ENCODE peak calls at places on chromosomes 16 and 17, in eight cellular contexts. Q, R, B, H, I, U, J and C are unnamed samples.

GRCh38 chr17:38428150-38428642 is at the start of gene ARHGAP23:
- DNase-seq in Q (peak), R (peak), B (peak), H (peak), I (no peak), U (peak), J (no peak), C (no peak)

GRCh38 chr17:17044846-17045561 is 2.7 kb downstream of the MPRIP start:
- DNase-seq in Q (no peak), R (no peak), B (no peak), H (no peak), I (no peak), U (peak), J (no peak), C (no peak)

GRCh38 chr16:21283521-21284289 is 5.6 kb upstream of the CRYM start:
- DNase-seq in Q (no peak), R (peak), B (no peak), H (peak), I (no peak), U (peak), J (peak), C (no peak)

GRCh38 chr17:55478971-55479370 is 32.3 kb downstream of the SMIM36 start:
- DNase-seq in Q (no peak), R (no peak), B (no peak), H (no peak), I (no peak), U (no peak), J (no peak), C (no peak)

GRCh38 chr17:64110436-64111152 is 19.4 kb downstream of the ERN1 start:
- DNase-seq in Q (no peak), R (no peak), B (no peak), H (no peak), I (no peak), U (no peak), J (no peak), C (no peak)

GRCh38 chr17:1484586-1485310 is 7.7 kb downstream of the MYO1C start:
- DNase-seq in Q (no peak), R (peak), B (peak), H (peak), I (no peak), U (no peak), J (peak), C (no peak)

GRCh38 chr17:20997711-20998570 is 44.9 kb downstream of the USP22 start:
- DNase-seq in Q (no peak), R (no peak), B (no peak), H (no peak), I (no peak), U (peak), J (no peak), C (no peak)

GRCh38 chr17:11900103-11900502 is 97.2 kb downstream of the ZNF18 start:
- DNase-seq in Q (no peak), R (no peak), B (no peak), H (no peak), I (no peak), U (no peak), J (no peak), C (no peak)

GRCh38 chr17:27456681-27457404 is 595 bp downstream of the KSR1 start:
- DNase-seq in Q (no peak), R (no peak), B (no peak), H (no peak), I (no peak), U (no peak), J (peak), C (no peak)

GRCh38 chr17:77501751-77502625 is 361.2 kb downstream of the SEC14L1 start:
- DNase-seq in Q (no peak), R (no peak), B (no peak), H (no peak), I (no peak), U (peak), J (no peak), C (no peak)

GRCh38 chr17:40457369-40457768 is 14.1 kb downstream of the IGFBP4 start:
- DNase-seq in Q (no peak), R (no peak), B (no peak), H (no peak), I (no peak), U (no peak), J (no peak), C (no peak)

GRCh38 chr17:38889745-38890409 is 20.0 kb downstream of the LASP1 start:
- DNase-seq in Q (no peak), R (no peak), B (no peak), H (no peak), I (no peak), U (no peak), J (no peak), C (no peak)

GRCh38 chr16:56869513-56870270 is 4.7 kb downstream of the SLC12A3 start:
- DNase-seq in Q (no peak), R (peak), B (no peak), H (peak), I (no peak), U (no peak), J (no peak), C (no peak)

GRCh38 chr17:33240397-33240796 is 52.7 kb downstream of the ASIC2 start:
- DNase-seq in Q (no peak), R (no peak), B (no peak), H (no peak), I (peak), U (no peak), J (no peak), C (no peak)

GRCh38 chr16:12113581-12114375 is 137.2 kb downstream of the SNX29 start:
- DNase-seq in Q (no peak), R (no peak), B (no peak), H (no peak), I (no peak), U (no peak), J (no peak), C (no peak)

GRCh38 chr16:30570621-30571443 is 682 bp downstream of the ZNF688 start:
- DNase-seq in Q (no peak), R (no peak), B (no peak), H (peak), I (no peak), U (no peak), J (no peak), C (no peak)